ENCODE peak calls at places on chromosomes 7 and 10, in four cellular contexts. L is lower lobe of right lung, S is stomach, O is psoas muscle. D is an unnamed sample.

GRCh38 chr10:114403545-114404161 is 649 bp downstream of the AFAP1L2 start:
- DNase-seq in L (no peak), S (no peak), O (peak; percentile 29), D (no peak)

GRCh38 chr7:116924741-116925140 is 28.6 kb upstream of the ST7 start:
- DNase-seq in L (no peak), S (no peak), O (no peak), D (no peak)

GRCh38 chr7:66250711-66251110 is 45.6 kb downstream of the TPST1 start:
- DNase-seq in L (no peak), S (no peak), O (no peak), D (no peak)

GRCh38 chr10:11639861-11640764 is 28.7 kb upstream of the USP6NL start:
- DNase-seq in L (no peak), S (peak; percentile 53), O (no peak), D (peak; percentile 60)

GRCh38 chr10:71630168-71630567 is 89.4 kb downstream of the C10orf105 start:
- DNase-seq in L (no peak), S (no peak), O (no peak), D (no peak)

GRCh38 chr10:132764108-132764507 is 21.8 kb downstream of the NKX6-2 start:
- DNase-seq in L (no peak), S (no peak), O (no peak), D (no peak)

GRCh38 chr7:78002715-78003114 is 204.1 kb downstream of the PHTF2 start:
- DNase-seq in L (no peak), S (no peak), O (no peak), D (no peak)

GRCh38 chr7:95607477-95608010 is 11.2 kb upstream of the PDK4 start:
- DNase-seq in L (no peak), S (no peak), O (peak; percentile 72), D (no peak)

GRCh38 chr7:43701502-43701859 is 27.8 kb downstream of the COA1 start:
- DNase-seq in L (no peak), S (no peak), O (no peak), D (no peak)

GRCh38 chr7:98831641-98832221 is 38.1 kb downstream of the TMEM130 start:
- DNase-seq in L (peak; percentile 55), S (no peak), O (no peak), D (peak; percentile 29)

GRCh38 chr7:102425639-102426267 is 7.6 kb upstream of the ORAI2 start:
- DNase-seq in L (peak; percentile 84), S (peak; percentile 63), O (peak; percentile 39), D (no peak)

GRCh38 chr10:52746169-52746568 is 26.4 kb downstream of the MBL2 start:
- DNase-seq in L (no peak), S (no peak), O (no peak), D (no peak)

GRCh38 chr10:60425392-60426110 is 35.9 kb upstream of the ANK3 start:
- DNase-seq in L (no peak), S (no peak), O (no peak), D (no peak)

GRCh38 chr10:72540193-72540807 is 85.6 kb downstream of the MICU1 start:
- DNase-seq in L (no peak), S (no peak), O (no peak), D (no peak)

GRCh38 chr7:70319057-70319456 is 720.8 kb downstream of the AUTS2 start:
- DNase-seq in L (no peak), S (no peak), O (no peak), D (no peak)

GRCh38 chr10:103555321-103555649 is 61.8 kb downstream of the NEURL1 start:
- DNase-seq in L (no peak), S (no peak), O (no peak), D (no peak)

GRCh38 chr10:24556746-24557742 is 166.6 kb downstream of the ARHGAP21 start:
- DNase-seq in L (no peak), S (no peak), O (no peak), D (peak; percentile 71)

GRCh38 chr7:10767771-10768170 is 205.9 kb upstream of the PHF14 start:
- DNase-seq in L (no peak), S (no peak), O (no peak), D (no peak)

GRCh38 chr7:18895456-18895855 is 222.0 kb downstream of the TWIST1 start:
- DNase-seq in L (no peak), S (no peak), O (no peak), D (no peak)

GRCh38 chr7:138495485-138495884 is 35.4 kb downstream of the TRIM24 start:
- DNase-seq in L (no peak), S (no peak), O (no peak), D (no peak)

GRCh38 chr7:142443614-142444013 is 185.8 kb upstream of the PRSS58 start:
- DNase-seq in L (no peak), S (no peak), O (no peak), D (no peak)

GRCh38 chr7:80145780-80146422 is 11.3 kb downstream of the GNAI1 start:
- DNase-seq in L (no peak), S (no peak), O (no peak), D (no peak)

GRCh38 chr10:112963835-112964234 is 13.8 kb downstream of the TCF7L2 start:
- DNase-seq in L (no peak), S (no peak), O (no peak), D (peak; percentile 27)

GRCh38 chr7:137851361-137851945 is 4.7 kb upstream of the DGKI start:
- DNase-seq in L (no peak), S (no peak), O (no peak), D (no peak)

GRCh38 chr10:85642421-85643170 is 724.0 kb downstream of the GRID1 start:
- DNase-seq in L (no peak), S (no peak), O (no peak), D (peak; percentile 58)

GRCh38 chr10:69558559-69558958 is 14.7 kb downstream of the NEUROG3 start:
- DNase-seq in L (no peak), S (no peak), O (no peak), D (no peak)

GRCh38 chr10:86827639-86828038 is 71.2 kb downstream of the BMPR1A start:
- DNase-seq in L (no peak), S (no peak), O (no peak), D (no peak)

GRCh38 chr10:3150366-3150765 is 22.2 kb downstream of the PITRM1 start:
- DNase-seq in L (no peak), S (no peak), O (no peak), D (no peak)

GRCh38 chr7:16984346-16984745 is 102.6 kb upstream of the AGR3 start:
- DNase-seq in L (no peak), S (no peak), O (no peak), D (no peak)

GRCh38 chr10:1643161-1643910 is 94.0 kb downstream of the ADARB2 start:
- DNase-seq in L (no peak), S (no peak), O (no peak), D (peak; percentile 71)

GRCh38 chr10:22629843-22630228 is 84.5 kb downstream of the PIP4K2A start:
- DNase-seq in L (no peak), S (no peak), O (no peak), D (no peak)

GRCh38 chr7:115634633-115635032 is 395.9 kb downstream of the TFEC start:
- DNase-seq in L (no peak), S (no peak), O (no peak), D (peak; percentile 40)

GRCh38 chr10:63105811-63106755 is 27.0 kb upstream of the NRBF2 start:
- DNase-seq in L (no peak), S (no peak), O (peak; percentile 50), D (no peak)

GRCh38 chr7:158865462-158865922 is 9.1 kb downstream of the DYNC2I1 start:
- DNase-seq in L (no peak), S (no peak), O (no peak), D (no peak)

GRCh38 chr7:158865977-158866376 is 9.6 kb downstream of the DYNC2I1 start:
- DNase-seq in L (no peak), S (no peak), O (no peak), D (no peak)

GRCh38 chr7:158868754-158869410 is 12.5 kb downstream of the DYNC2I1 start:
- DNase-seq in L (no peak), S (no peak), O (no peak), D (no peak)

GRCh38 chr7:158869876-158870275 is 13.5 kb downstream of the DYNC2I1 start:
- DNase-seq in L (no peak), S (no peak), O (no peak), D (no peak)

DNA sequence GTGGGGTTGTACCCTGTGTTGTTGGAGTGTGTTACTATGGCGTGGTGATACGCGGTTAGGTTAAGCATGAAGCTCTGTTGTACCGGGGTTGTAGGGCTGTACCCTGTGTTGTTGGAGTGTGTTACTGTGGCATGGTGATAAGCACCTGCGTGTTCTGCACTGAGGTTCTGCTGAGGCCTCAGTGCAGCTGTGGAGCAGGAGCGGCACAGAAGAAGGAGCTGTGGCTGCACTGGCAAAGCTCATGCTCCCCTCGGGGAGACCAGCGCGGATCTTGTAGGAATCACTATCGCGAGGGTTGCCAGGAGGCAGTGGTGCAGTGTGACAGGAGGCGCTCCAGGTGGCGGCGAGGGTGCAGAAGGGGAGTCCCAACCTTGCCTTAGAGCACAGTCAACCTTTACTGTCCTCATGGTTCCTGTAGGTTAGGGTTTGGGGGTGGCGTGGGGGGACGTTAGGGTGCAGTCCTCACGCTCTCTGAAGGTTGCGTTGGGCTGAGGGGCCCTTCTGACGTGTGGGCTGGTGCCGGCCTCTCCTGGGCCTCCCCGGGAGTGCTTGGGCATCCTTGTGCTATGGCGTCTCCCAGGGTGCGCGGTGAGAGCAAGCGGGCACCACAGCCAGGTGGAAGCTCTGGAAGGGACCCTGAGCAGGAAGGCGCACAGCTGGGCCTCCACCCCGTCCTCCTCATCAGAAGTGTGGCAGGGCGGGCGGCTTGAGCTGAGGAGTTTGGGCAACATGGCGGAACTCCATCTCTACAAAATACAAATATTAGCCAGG is 11.0 kb downstream of the DYNC2I1 start:
- DNase-seq in L (no peak), S (no peak), O (no peak), D (no peak)
- H3K4me1 ChIP-seq in L (peaks cover 21% of the 10 kb centered on the region), S (peaks cover 21% of the 10 kb centered on the region), O (peaks cover 12% of the 10 kb centered on the region), D (peaks cover 14% of the 10 kb centered on the region)

GRCh38 chr10:119933179-119933578 is 40.6 kb downstream of the SEC23IP start:
- DNase-seq in L (no peak), S (no peak), O (no peak), D (peak; percentile 43)
- TF ChIP-seq CTCF in L (peak; percentile 11), S (no peak), O (no peak), D (peak; percentile 29)

DNA sequence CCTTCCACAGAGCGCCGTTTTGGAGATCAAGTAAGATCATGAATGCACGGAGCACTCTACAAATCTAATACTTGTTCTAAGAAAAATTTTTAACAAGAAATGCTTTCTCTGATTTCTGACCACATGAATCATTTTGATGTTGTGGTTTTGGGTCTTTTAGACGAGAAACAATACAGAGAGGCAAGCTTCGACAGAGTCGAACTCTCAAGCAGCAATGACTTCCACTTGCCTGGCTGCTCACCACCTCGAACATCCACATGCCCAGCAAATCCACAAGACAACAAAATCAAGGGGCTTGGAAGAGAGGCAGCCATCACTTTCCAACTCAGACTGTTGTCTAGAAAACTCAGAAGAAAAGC is 69.4 kb upstream of the GSDME start:
- DNase-seq in L (no peak), S (no peak), O (no peak), D (no peak)
- H3K4me1 ChIP-seq in L (peaks cover 38% of the 10 kb centered on the region), S (peaks cover 42% of the 10 kb centered on the region), O (peaks cover 22% of the 10 kb centered on the region), D (peaks cover 72% of the 10 kb centered on the region)

GRCh38 chr10:15997313-15997712 is 137.0 kb upstream of the MINDY3 start:
- DNase-seq in L (no peak), S (no peak), O (no peak), D (no peak)
- TF ChIP-seq CTCF in L (no peak), S (no peak), O (no peak), D (no peak)

GRCh38 chr10:127029061-127029460 is 123.8 kb downstream of the DOCK1 start:
- DNase-seq in L (no peak), S (no peak), O (no peak), D (no peak)
- H3K4me1 ChIP-seq in L (no peaks in the 10 kb centered on the region), S (no peaks in the 10 kb centered on the region), O (no peaks in the 10 kb centered on the region), D (no peaks in the 10 kb centered on the region)

GRCh38 chr10:77715081-77715480 is 77.5 kb upstream of the KCNMA1 start:
- DNase-seq in L (no peak), S (no peak), O (no peak), D (peak; percentile 54)
- TF ChIP-seq CTCF in L (no peak), S (no peak), O (no peak), D (peak; percentile 72)